ENCODE peak calls at places on chromosomes 13 and 19, in nine cellular contexts. B, Q, H, M, N, G, X, E and Y are unnamed samples.

GRCh38 chr13:25929816-25930215 is 122.0 kb downstream of the SHISA2 start:
- DNase-seq in Q (no peak), B (no peak), G (no peak), H (no peak), M (no peak), E (no peak), X (no peak), N (no peak), Y (no peak)

GRCh38 chr19:41999071-41999877 is 5.2 kb upstream of the ATP1A3 start:
- DNase-seq in G (no peak), N (no peak), E (no peak), M (no peak), H (no peak), X (no peak), Q (no peak), B (no peak), Y (no peak)

GRCh38 chr19:2050991-2051770 is at the start of gene MKNK2:
- DNase-seq in Q (peak; percentile 96), N (peak; percentile 96), M (peak; percentile 97), G (no peak), E (peak; percentile 97), X (peak; percentile 94), B (peak; percentile 93), H (peak; percentile 87), Y (peak; percentile 90)

GRCh38 chr13:93794197-93794885 is 567.7 kb downstream of the GPC6 start:
- DNase-seq in X (no peak), H (no peak), G (peak; percentile 25), Q (no peak), E (no peak), B (no peak), M (no peak), N (no peak), Y (peak; percentile 6)

GRCh38 chr19:43467730-43468129 is 2.3 kb upstream of the LYPD3 start:
- DNase-seq in M (no peak), H (peak; percentile 70), G (no peak), E (no peak), B (no peak), N (no peak), Q (no peak), X (no peak), Y (no peak)

GRCh38 chr19:4086336-4086953 is 19.7 kb upstream of the ZBTB7A start:
- DNase-seq in H (no peak), B (no peak), M (peak; percentile 79), Q (no peak), E (no peak), G (no peak), X (peak; percentile 42), N (no peak), Y (no peak)

GRCh38 chr19:10724573-10725071 is 6.7 kb downstream of the DNM2 start:
- DNase-seq in G (no peak), N (no peak), Q (no peak), B (no peak), X (no peak), H (no peak), E (no peak), M (no peak), Y (no peak)

GRCh38 chr13:39266426-39266825 is 228.2 kb downstream of the NHLRC3 start:
- DNase-seq in E (no peak), N (no peak), H (peak; percentile 38), X (no peak), B (no peak), M (no peak), Q (no peak), G (no peak), Y (no peak)

GRCh38 chr19:17893766-17894165 is 22.0 kb downstream of the SLC5A5 start:
- DNase-seq in M (no peak), E (no peak), B (no peak), X (no peak), N (no peak), G (no peak), Q (no peak), H (no peak), Y (no peak)

GRCh38 chr13:77429320-77430142 is 102.6 kb upstream of the MYCBP2 start:
- DNase-seq in H (peak; percentile 1), E (no peak), M (no peak), Q (no peak), N (no peak), B (peak; percentile 82), G (peak; percentile 88), X (no peak), Y (peak; percentile 80)

GRCh38 chr13:40315416-40316064 is 350.9 kb downstream of the FOXO1 start:
- DNase-seq in Q (no peak), M (no peak), B (peak; percentile 37), X (no peak), N (no peak), E (peak; percentile 26), G (no peak), H (peak; percentile 65), Y (no peak)

GRCh38 chr19:18274303-18274775 is at the start of gene IQCN:
- DNase-seq in B (no peak), M (peak; percentile 78), E (peak; percentile 67), G (no peak), H (peak; percentile 55), X (peak; percentile 50), Q (no peak), N (no peak), Y (no peak)

GRCh38 chr19:18789883-18790565 is 1.1 kb downstream of the COMP start:
- DNase-seq in B (no peak), M (no peak), Q (no peak), X (no peak), G (no peak), H (peak; percentile 10), E (no peak), N (no peak), Y (no peak)

GRCh38 chr19:45876411-45877197 is 9.3 kb downstream of the IRF2BP1 start:
- DNase-seq in Q (peak; percentile 41), N (peak; percentile 85), G (no peak), E (no peak), M (peak; percentile 70), X (peak; percentile 82), H (peak; percentile 33), B (no peak), Y (no peak)

GRCh38 chr19:6707658-6708018 is 12.8 kb downstream of the C3 start:
- DNase-seq in N (no peak), E (no peak), Q (no peak), X (no peak), H (no peak), G (no peak), B (no peak), M (no peak), Y (no peak)

GRCh38 chr19:35216026-35216832 is 12.3 kb downstream of the FAM187B start:
- DNase-seq in B (peak; percentile 31), E (no peak), M (no peak), N (peak; percentile 43), H (peak; percentile 12), G (no peak), X (no peak), Q (no peak), Y (no peak)

DNA sequence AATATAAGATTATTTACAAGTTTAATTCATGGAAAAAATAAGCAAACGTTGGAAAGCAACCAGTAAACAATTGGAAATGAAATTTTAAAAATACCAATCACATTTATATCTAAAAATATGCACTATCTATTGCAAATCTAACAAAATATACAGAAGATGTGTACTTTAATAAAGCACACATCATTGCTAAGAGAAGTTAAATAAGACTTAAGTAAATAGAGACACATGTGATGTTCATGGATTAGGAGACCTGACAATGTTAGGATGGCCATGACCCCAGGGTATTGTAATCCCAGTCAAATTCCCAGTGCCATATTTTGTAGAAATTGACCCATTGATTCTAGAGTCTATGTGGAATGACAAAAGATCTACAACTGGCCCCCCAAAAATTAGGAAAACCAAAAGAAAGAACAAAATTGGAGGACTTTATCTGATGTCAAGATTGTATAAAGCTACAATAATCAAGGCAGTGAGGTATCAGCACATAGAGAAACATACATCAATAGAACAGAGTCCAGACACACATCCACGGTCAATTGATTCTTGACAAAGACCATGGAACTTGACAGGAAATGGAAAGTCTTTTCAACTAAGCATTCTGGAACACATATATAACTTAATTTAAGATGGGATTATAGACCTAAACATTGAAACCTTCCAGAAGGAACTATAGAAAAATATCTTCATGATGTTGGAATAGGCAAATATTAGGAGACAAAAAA is 90.8 kb upstream of the USP29 start:
- DNase-seq in X (no peak), G (no peak), M (no peak), Q (no peak), H (no peak), B (no peak), E (no peak), N (no peak), Y (no peak)
- TF ChIP-seq CTCF in X (no peak), G (no peak), M (no peak), Q (no peak), H (no peak), B (no peak), E (no peak), N (no peak), Y (no peak)

DNA sequence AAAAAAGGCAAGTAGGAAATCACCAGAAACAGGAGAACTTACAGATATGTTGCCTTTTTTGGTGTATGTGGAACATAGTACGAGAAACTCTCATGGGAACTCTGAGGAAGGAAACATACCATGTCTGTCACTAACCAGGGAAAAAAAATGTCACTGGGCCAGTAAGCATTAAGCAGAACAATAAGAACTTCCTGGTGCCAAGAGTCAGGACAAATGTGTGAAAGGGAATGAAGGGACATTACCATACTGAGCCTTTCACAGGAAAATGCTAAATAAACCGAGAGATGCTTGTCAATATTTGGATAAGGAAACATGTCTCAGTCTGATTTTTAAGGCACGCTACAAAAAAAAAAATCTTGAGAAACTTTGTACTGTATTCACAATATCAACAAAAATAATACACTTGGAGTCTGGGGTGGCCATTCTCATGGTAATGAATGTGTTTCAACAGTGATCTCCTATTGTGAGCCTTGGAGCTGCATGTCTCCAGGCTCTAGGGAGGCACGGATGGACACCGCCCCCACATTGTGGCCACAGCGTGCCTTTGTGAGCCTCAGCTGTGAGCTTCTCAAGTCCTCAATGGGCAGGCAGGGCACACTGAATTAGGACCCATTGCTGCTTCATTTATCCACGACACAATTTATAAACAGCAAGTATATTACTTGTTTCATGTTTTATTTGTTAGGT is 113.0 kb upstream of the ARGLU1 start:
- DNase-seq in G (no peak), X (no peak), H (no peak), Q (peak; percentile 23), E (no peak), B (no peak), M (no peak), N (no peak), Y (no peak)
- H3K4me3 ChIP-seq in G (no peak overlapping the region), X (no peak overlapping the region), H (no peak overlapping the region), Q (no peak overlapping the region), E (no peak overlapping the region), B (no peak overlapping the region), M (no peak overlapping the region), N (no peak overlapping the region), Y (no peak overlapping the region)

DNA sequence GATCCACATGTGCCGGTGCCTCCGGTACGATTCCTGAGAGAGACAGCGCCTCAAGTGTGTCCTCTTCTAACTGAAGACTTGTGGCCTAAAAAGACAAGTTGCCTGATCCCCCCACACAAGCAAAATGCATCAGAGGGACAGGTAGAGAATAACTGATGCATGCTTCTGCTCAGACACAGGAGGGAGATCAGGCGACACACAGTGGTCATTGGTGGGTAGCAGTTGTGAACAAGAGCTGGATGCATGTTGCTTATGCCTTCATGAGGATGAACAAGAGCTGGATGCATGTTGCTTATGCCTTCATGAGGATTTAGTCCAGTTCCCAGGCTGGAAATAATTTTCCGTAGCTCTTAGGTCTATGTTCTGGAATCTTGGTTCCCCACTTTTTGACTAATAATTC is 505.6 kb downstream of the MYO16 start:
- DNase-seq in G (no peak), M (no peak), H (no peak), N (no peak), E (no peak), B (peak; percentile 23), X (no peak), Q (no peak), Y (no peak)
- TF ChIP-seq CTCF in G (peak; percentile 40), M (no peak), H (no peak), N (no peak), E (no peak), B (peak; percentile 59), X (no peak), Q (no peak), Y (no peak)

GRCh38 chr19:56369886-56370676 is 23.3 kb downstream of the ZNF582 start:
- DNase-seq in E (no peak), N (no peak), H (no peak), G (no peak), B (no peak), M (no peak), X (no peak), Q (no peak), Y (no peak)
- H3K4me3 ChIP-seq in E (no peak overlapping the region), N (no peak overlapping the region), H (no peak overlapping the region), G (no peak overlapping the region), B (no peak overlapping the region), M (no peak overlapping the region), X (no peak overlapping the region), Q (no peak overlapping the region), Y (no peak overlapping the region)